ENCODE peak calls at places on chromosome 17, in ten cellular contexts. R is HL-60; N is left ventricle myocardium inferior; B is right cardiac atrium; I is PC-9; O is psoas muscle; P is IMR-90; T is hepatocyte; V is breast epithelium; F is CD4-positive, CD25-positive, alpha-beta regulatory T cell. Q is an unnamed sample.

GRCh38 chr17:48613862-48614694 is 1.0 kb downstream of the HOXB8 start:
- DNase-seq in R (no peak), N (no peak), B (no peak), I (no peak), O (no peak), P (peak; percentile 31), T (no peak), V (no peak), F (no peak), Q (no peak)

GRCh38 chr17:29138184-29138955 is 41.8 kb downstream of the MYO18A start:
- DNase-seq in R (no peak), N (no peak), B (no peak), I (peak; percentile 52), O (peak; percentile 77), P (peak; percentile 68), T (no peak), V (no peak), F (no peak), Q (no peak)

GRCh38 chr17:77382356-77382911 is 241.7 kb downstream of the SEC14L1 start:
- DNase-seq in R (no peak), N (no peak), B (peak; percentile 53), I (no peak), O (no peak), P (no peak), T (peak; percentile 49), V (no peak), F (peak; percentile 14), Q (no peak)

GRCh38 chr17:29241015-29241963 is 5.4 kb upstream of the CRYBA1 start:
- DNase-seq in R (peak; percentile 78), N (no peak), B (no peak), I (peak; percentile 97), O (peak; percentile 67), P (peak; percentile 98), T (peak; percentile 77), V (no peak), F (no peak), Q (no peak)

GRCh38 chr17:64326420-64327054 is 63.5 kb upstream of the TEX2 start:
- DNase-seq in R (peak; percentile 100), N (peak; percentile 89), B (peak; percentile 96), I (peak; percentile 100), O (peak; percentile 83), P (no peak), T (no peak), V (peak; percentile 64), F (no peak), Q (no peak)

GRCh38 chr17:31580331-31581021 is 189.0 kb downstream of the RAB11FIP4 start:
- DNase-seq in R (peak; percentile 71), N (no peak), B (peak; percentile 65), I (peak; percentile 80), O (peak; percentile 69), P (peak; percentile 85), T (no peak), V (no peak), F (no peak), Q (no peak)

GRCh38 chr17:3804503-3804931 is 3.5 kb upstream of the ITGAE start:
- DNase-seq in R (no peak), N (no peak), B (no peak), I (no peak), O (no peak), P (peak; percentile 38), T (peak; percentile 41), V (no peak), F (no peak), Q (no peak)

GRCh38 chr17:15914400-15915165 is 30.3 kb upstream of the ADORA2B start:
- DNase-seq in R (peak; percentile 40), N (no peak), B (no peak), I (peak; percentile 91), O (no peak), P (peak; percentile 70), T (no peak), V (no peak), F (no peak), Q (no peak)

GRCh38 chr17:81367171-81367570 is 28.1 kb upstream of the BAHCC1 start:
- DNase-seq in R (no peak), N (no peak), B (peak; percentile 47), I (no peak), O (no peak), P (no peak), T (no peak), V (no peak), F (no peak), Q (no peak)

GRCh38 chr17:17043668-17044226 is 1.5 kb downstream of the MPRIP start:
- DNase-seq in R (no peak), N (no peak), B (peak; percentile 69), I (peak; percentile 40), O (no peak), P (peak; percentile 13), T (no peak), V (peak; percentile 47), F (no peak), Q (no peak)

DNA sequence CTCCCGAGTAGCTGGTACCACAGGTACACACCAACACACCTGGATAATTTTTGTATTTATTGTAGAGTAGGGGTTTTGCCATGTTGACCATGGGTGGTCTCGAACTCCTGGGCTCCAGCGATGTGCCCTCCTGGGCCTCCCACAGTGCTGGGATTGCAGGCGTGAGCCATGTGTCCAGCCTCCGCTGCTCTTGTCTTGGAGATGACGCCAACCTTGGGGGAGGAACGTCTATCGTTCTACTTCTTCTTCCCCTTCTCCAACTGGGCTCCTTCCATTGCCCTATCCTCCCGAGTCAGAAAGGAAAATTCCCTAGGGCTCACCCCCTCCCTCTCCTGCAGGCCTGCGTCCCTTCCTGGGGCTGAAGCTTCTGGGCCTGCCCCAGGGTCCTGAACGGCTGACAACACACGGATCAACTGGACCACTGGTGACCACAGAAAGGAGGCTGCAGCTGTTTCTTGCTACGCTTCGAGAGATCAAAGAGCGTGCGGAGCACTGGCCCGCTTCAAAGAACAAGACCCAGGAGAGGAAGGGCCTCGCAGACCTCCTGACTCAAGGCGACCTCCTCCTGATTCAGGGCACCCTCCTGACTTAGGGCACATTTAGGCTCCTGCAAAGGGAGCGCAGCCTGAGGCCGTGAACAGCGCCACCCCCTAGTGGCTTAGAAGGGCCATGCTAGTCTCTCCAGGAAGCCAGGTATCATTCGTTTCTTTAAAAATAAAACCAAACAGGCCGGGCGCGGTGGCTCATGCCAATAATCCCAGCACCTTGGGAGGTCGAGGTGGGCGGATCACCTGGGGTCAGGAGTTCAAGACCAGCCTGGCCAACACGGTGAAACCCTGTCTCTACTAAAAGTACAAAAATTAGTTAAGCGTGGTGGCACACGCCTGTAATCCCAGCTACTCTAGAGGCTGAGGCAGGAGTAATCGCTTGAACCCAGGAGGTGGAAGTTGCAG is 48.5 kb upstream of the HELZ start:
- DNase-seq in R (peak; percentile 59), N (peak; percentile 61), B (peak; percentile 86), I (no peak), O (peak; percentile 82), P (peak; percentile 29), T (peak; percentile 67), V (peak; percentile 54), F (peak; percentile 25), Q (peak; percentile 39)
- H3K27ac ChIP-seq in R (no peak overlapping the region), N (no peak overlapping the region), B (no peak overlapping the region), I (no peak overlapping the region), O (no peak overlapping the region), P (no peak overlapping the region), T (no peak overlapping the region), V (no peak overlapping the region), F (no peak overlapping the region), Q (no peak overlapping the region)

GRCh38 chr17:19337712-19338023 is 24.9 kb downstream of the B9D1 start:
- DNase-seq in R (no peak), N (no peak), B (peak; percentile 73), I (no peak), O (no peak), P (no peak), T (peak; percentile 42), V (no peak), F (no peak), Q (no peak)
- H3K27ac ChIP-seq in R (no peak overlapping the region), N (peak overlapping the region; percentile 58), B (peak overlapping the region; percentile 62), I (no peak overlapping the region), O (no peak overlapping the region), P (no peak overlapping the region), T (peak overlapping the region; percentile 85), V (peak overlapping the region; percentile 57), F (no peak overlapping the region), Q (peak overlapping the region; percentile 59)

GRCh38 chr17:521168-521525 is 168.5 kb upstream of the RPH3AL start:
- DNase-seq in R (no peak), N (no peak), B (no peak), I (no peak), O (no peak), P (peak; percentile 18), T (no peak), V (no peak), F (no peak), Q (no peak)

GRCh38 chr17:520447-521167 is 168.0 kb upstream of the RPH3AL start:
- DNase-seq in R (no peak), N (no peak), B (no peak), I (no peak), O (no peak), P (peak; percentile 71), T (no peak), V (no peak), F (no peak), Q (no peak)

GRCh38 chr17:519450-520212 is 167.0 kb upstream of the RPH3AL start:
- DNase-seq in R (no peak), N (no peak), B (no peak), I (no peak), O (no peak), P (no peak), T (no peak), V (no peak), F (no peak), Q (no peak)

GRCh38 chr17:522912-523311 is 170.3 kb upstream of the RPH3AL start:
- DNase-seq in R (no peak), N (no peak), B (no peak), I (no peak), O (no peak), P (no peak), T (no peak), V (no peak), F (no peak), Q (no peak)

DNA sequence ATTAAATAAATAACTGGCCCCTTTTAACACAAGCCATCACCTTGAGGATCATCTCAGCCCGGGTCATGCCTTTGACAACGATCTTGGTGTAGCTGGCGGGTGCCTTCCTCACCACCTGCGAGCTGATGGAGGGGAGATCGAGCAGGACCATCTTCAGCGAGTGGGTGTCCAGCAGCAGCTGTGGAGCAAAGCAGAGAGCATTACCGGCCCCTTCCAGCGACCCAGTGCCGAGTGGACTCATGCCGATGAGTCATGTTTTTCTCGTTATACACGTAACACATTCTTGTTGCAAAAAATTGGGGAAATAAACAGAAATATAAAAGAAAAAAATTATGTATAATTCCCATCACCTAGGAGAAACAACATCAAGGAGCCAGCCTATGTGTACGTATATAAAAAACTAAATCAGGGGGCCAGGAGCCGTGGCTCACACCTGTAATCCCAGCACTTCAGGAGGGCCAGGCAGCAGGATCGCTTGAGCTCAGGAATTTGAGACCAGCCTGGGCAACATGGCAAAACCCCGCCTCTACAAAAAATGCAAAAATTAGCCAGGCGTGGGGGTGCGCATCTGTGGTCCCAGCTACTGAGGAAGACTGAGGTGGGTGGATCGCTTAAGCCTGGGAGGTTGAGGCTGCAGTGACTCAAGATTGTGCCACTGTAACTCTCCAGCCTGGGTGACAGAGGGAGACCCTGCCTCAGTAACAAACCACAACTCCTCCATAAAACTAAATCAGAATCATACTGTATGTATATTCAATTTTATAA is 169.1 kb upstream of the RPH3AL start:
- DNase-seq in R (no peak), N (no peak), B (no peak), I (no peak), O (no peak), P (no peak), T (no peak), V (no peak), F (no peak), Q (no peak)
- H3K27ac ChIP-seq in R (no peak overlapping the region), N (no peak overlapping the region), B (no peak overlapping the region), I (no peak overlapping the region), O (no peak overlapping the region), P (no peak overlapping the region), T (no peak overlapping the region), V (no peak overlapping the region), F (no peak overlapping the region), Q (no peak overlapping the region)

GRCh38 chr17:59327891-59328290 is 3.6 kb upstream of the YPEL2 start:
- DNase-seq in R (no peak), N (no peak), B (no peak), I (no peak), O (no peak), P (no peak), T (no peak), V (no peak), F (no peak), Q (no peak)
- H3K27ac ChIP-seq in R (no peak overlapping the region), N (peak overlapping the region; percentile 97), B (no peak overlapping the region), I (no peak overlapping the region), O (peak overlapping the region; percentile 98), P (no peak overlapping the region), T (no peak overlapping the region), V (no peak overlapping the region), F (no peak overlapping the region), Q (no peak overlapping the region)

Q was measured in caudate nucleus.